ENCODE peak calls at places on chromosome 2, in ten cellular contexts. S is amygdala; H is activated CD4-positive, alpha-beta T cell treated with anti-CD3 and anti-CD28 coated beads for 24 hours; W is HT1080; Y is neuronal stem cell; T is DND-41; I is activated T-cell treated with anti-CD3 and anti-CD28 coated beads, Interleukin-2, amount 50 U/mL, for 4 hours; R is neural crest cell; X is D341Med; A is stimulated activated CD4-positive, alpha-beta T cell treated with anti-CD3 and anti-CD28 coated beads, TNF-alpha, amount 100 ng/mL, for 24 hours. B is an unnamed sample.

GRCh38 chr2:240602266-240603050 is 15.9 kb downstream of the CAPN10 start:
- DNase-seq in S (no peak), H (no peak), W (no peak), Y (no peak), T (no peak), I (no peak), R (no peak), X (no peak), A (no peak), B (no peak)

GRCh38 chr2:88600038-88600465 is 27.2 kb downstream of the EIF2AK3 start:
- DNase-seq in S (no peak), H (peak), W (peak), Y (peak), T (no peak), I (peak), R (no peak), X (peak), A (peak), B (no peak)

GRCh38 chr2:33158482-33159003 is 211.8 kb downstream of the LTBP1 start:
- DNase-seq in S (no peak), H (no peak), W (peak), Y (no peak), T (no peak), I (no peak), R (no peak), X (no peak), A (no peak), B (no peak)

GRCh38 chr2:7031424-7032245 is 114.4 kb downstream of the RNF144A start:
- DNase-seq in S (no peak), H (no peak), W (peak), Y (no peak), T (no peak), I (peak), R (no peak), X (no peak), A (peak), B (no peak)

GRCh38 chr2:216789088-216789487 is 70.8 kb downstream of the TNP1 start:
- DNase-seq in S (no peak), H (no peak), W (no peak), Y (no peak), T (no peak), I (no peak), R (no peak), X (no peak), A (no peak), B (no peak)

GRCh38 chr2:86337235-86338099 is at the start of gene REEP1:
- DNase-seq in S (no peak), H (no peak), W (no peak), Y (peak), T (no peak), I (no peak), R (peak), X (peak), A (peak), B (no peak)

GRCh38 chr2:96967436-96967835 is 18.9 kb downstream of the FAM178B start:
- DNase-seq in S (no peak), H (no peak), W (no peak), Y (no peak), T (no peak), I (no peak), R (no peak), X (peak), A (no peak), B (no peak)

GRCh38 chr2:50849205-50849604 is 182.7 kb downstream of the NRXN1 start:
- DNase-seq in S (no peak), H (no peak), W (no peak), Y (no peak), T (no peak), I (no peak), R (no peak), X (no peak), A (no peak), B (no peak)